ENCODE peak calls at places on chromosomes 3 and 15, in seven cellular contexts. I is aorta, T is uterus, M is progenitor cell of endocrine pancreas, L is NCI-H82, Q is HS-5, G is amniotic epithelial cell. O is an unnamed sample.

GRCh38 chr3:167705840-167706239 is 28.9 kb downstream of the PDCD10 start:
- DNase-seq in M (no peak), Q (no peak), L (no peak), G (peak), I (no peak), T (no peak), O (no peak)

GRCh38 chr15:91192285-91193058 is 92.4 kb downstream of the SV2B start:
- DNase-seq in Q (no peak), M (no peak), I (no peak), G (no peak), L (no peak), T (no peak), O (no peak)

GRCh38 chr3:64023861-64024223 is 548 bp upstream of the PSMD6 start:
- DNase-seq in Q (no peak), I (no peak), L (no peak), G (peak), M (no peak), T (no peak), O (no peak)

GRCh38 chr3:140428380-140428779 is 249.5 kb upstream of the TRIM42 start:
- DNase-seq in I (no peak), G (no peak), M (no peak), T (no peak), L (no peak), Q (no peak), O (no peak)

GRCh38 chr3:32510075-32510724 is 7.5 kb upstream of the CMTM6 start:
- DNase-seq in I (peak), Q (peak), L (peak), T (peak), G (peak), M (peak), O (peak)

GRCh38 chr3:178761024-178761423 is 224.8 kb downstream of the KCNMB2 start:
- DNase-seq in I (no peak), L (no peak), M (no peak), Q (no peak), G (no peak), T (no peak), O (no peak)

GRCh38 chr3:12553921-12554391 is 2.9 kb upstream of the MKRN2 start:
- DNase-seq in L (no peak), G (peak), I (no peak), Q (no peak), M (no peak), T (no peak), O (no peak)

GRCh38 chr15:63059573-63060216 is 17.1 kb downstream of the TPM1 start:
- DNase-seq in M (no peak), Q (no peak), I (no peak), L (no peak), G (no peak), T (no peak), O (no peak)

GRCh38 chr3:46527239-46527638 is 29.5 kb downstream of the RTP3 start:
- DNase-seq in T (no peak), L (no peak), I (no peak), M (no peak), Q (no peak), G (no peak), O (no peak)

GRCh38 chr3:156507285-156507684 is 47.6 kb downstream of the SSR3 start:
- DNase-seq in Q (peak), L (no peak), G (no peak), M (no peak), T (no peak), I (no peak), O (no peak)

GRCh38 chr15:78394981-78395619 is 42.9 kb upstream of the IREB2 start:
- DNase-seq in I (no peak), Q (no peak), L (no peak), M (no peak), G (no peak), T (no peak), O (no peak)

GRCh38 chr15:64275934-64276333 is 80.0 kb downstream of the CSNK1G1 start:
- DNase-seq in M (no peak), Q (no peak), T (no peak), I (no peak), L (no peak), G (no peak), O (no peak)

GRCh38 chr3:183698760-183699159 is 1.2 kb downstream of the YEATS2 start:
- DNase-seq in M (no peak), Q (no peak), G (peak), T (no peak), L (peak), I (no peak), O (peak)

GRCh38 chr3:157347577-157348303 is 88.9 kb upstream of the PTX3 start:
- DNase-seq in Q (peak), I (no peak), L (peak), T (no peak), G (peak), M (no peak), O (no peak)

GRCh38 chr3:2706144-2706835 is 403.9 kb downstream of the IL5RA start:
- DNase-seq in G (no peak), L (no peak), Q (no peak), T (no peak), I (no peak), M (no peak), O (no peak)

GRCh38 chr3:154759966-154760365 is 320.2 kb upstream of the MME start:
- DNase-seq in L (no peak), M (no peak), G (no peak), Q (no peak), I (no peak), T (no peak), O (no peak)

GRCh38 chr3:159711560-159712333 is 276.9 kb upstream of the IL12A start:
- DNase-seq in I (peak), G (peak), Q (peak), L (peak), T (peak), M (no peak), O (no peak)

GRCh38 chr3:174488527-174488926 is 370.6 kb upstream of the NAALADL2 start:
- DNase-seq in T (no peak), M (no peak), G (peak), L (no peak), I (no peak), Q (no peak), O (no peak)

GRCh38 chr3:129399895-129400357 is 28.5 kb downstream of the EFCAB12 start:
- DNase-seq in T (no peak), L (peak), G (peak), Q (no peak), I (no peak), M (no peak), O (no peak)

GRCh38 chr3:122975163-122975923 is 52.2 kb downstream of the SEMA5B start:
- DNase-seq in I (peak), T (peak), Q (no peak), M (no peak), L (peak), G (peak), O (peak)

GRCh38 chr15:98548172-98548971 is 100.0 kb upstream of the IGF1R start:
- DNase-seq in M (peak), Q (peak), L (peak), I (peak), T (peak), G (peak), O (peak)

GRCh38 chr15:70869346-70869745 is 15.4 kb upstream of the LARP6 start:
- DNase-seq in G (no peak), M (no peak), Q (no peak), I (no peak), T (no peak), L (peak), O (no peak)

GRCh38 chr3:10194328-10195071 is 29.8 kb downstream of the IRAK2 start:
- DNase-seq in L (no peak), T (no peak), I (peak), M (no peak), Q (no peak), G (peak), O (peak)

GRCh38 chr3:119582178-119582577 is 2.9 kb downstream of the ADPRH start:
- DNase-seq in I (no peak), M (no peak), T (no peak), L (no peak), Q (no peak), G (no peak), O (no peak)

GRCh38 chr3:62817678-62818077 is 57.5 kb downstream of the CADPS start:
- DNase-seq in L (no peak), G (peak), I (no peak), M (no peak), Q (no peak), T (no peak), O (no peak)

GRCh38 chr15:63348392-63348791 is 33.3 kb downstream of the CA12 start:
- DNase-seq in L (no peak), Q (no peak), I (peak), M (no peak), T (peak), G (peak), O (no peak)

GRCh38 chr3:40055956-40056355 is 246.5 kb downstream of the MYRIP start:
- DNase-seq in I (no peak), L (no peak), M (no peak), G (no peak), T (no peak), Q (no peak), O (no peak)

GRCh38 chr15:52349062-52349700 is 53.6 kb upstream of the MYO5C start:
- DNase-seq in G (peak), M (no peak), L (peak), I (no peak), Q (no peak), T (no peak), O (no peak)

GRCh38 chr15:56052389-56053045 is 59.1 kb upstream of the NEDD4 start:
- DNase-seq in I (no peak), G (peak), M (no peak), T (no peak), L (peak), Q (peak), O (peak)

GRCh38 chr3:50574280-50574831 is 5.0 kb downstream of the HEMK1 start:
- DNase-seq in I (no peak), M (no peak), L (no peak), Q (no peak), T (no peak), G (no peak), O (peak)

GRCh38 chr3:61250784-61251173 is 473 bp downstream of the FHIT start:
- DNase-seq in M (peak), G (no peak), I (peak), T (peak), L (peak), Q (no peak), O (no peak)

GRCh38 chr3:105700575-105700974 is 168.2 kb downstream of the CBLB start:
- DNase-seq in M (no peak), T (no peak), I (no peak), G (no peak), Q (no peak), L (no peak), O (no peak)